ENCODE peak calls at places on chromosomes 4 and X, in four cellular contexts. H is activated T-cell treated with anti-CD3 and anti-CD28 coated beads, Interleukin-2, amount 50 U/mL, for 48 hours; B is Calu3; Q is T-helper 1 cell. R is an unnamed sample.

GRCh38 chr4:121072080-121072835 is at the start of gene NDNF:
- DNase-seq in B (peak; percentile 19), Q (peak; percentile 21), H (peak; percentile 67), R (no peak)

GRCh38 chr4:4383085-4383484 is 3.8 kb upstream of the NSG1 start:
- DNase-seq in Q (no peak), H (no peak), B (no peak), R (no peak)

GRCh38 chrX:133290076-133290475 is 71.9 kb upstream of the TFDP3 start:
- DNase-seq in Q (no peak), H (no peak), B (no peak), R (no peak)

GRCh38 chr4:148214529-148215166 is 227.6 kb downstream of the NR3C2 start:
- DNase-seq in H (no peak), B (no peak), Q (no peak), R (no peak)

GRCh38 chrX:63930140-63930539 is 145.1 kb upstream of the ARHGEF9 start:
- DNase-seq in B (no peak), Q (no peak), H (no peak), R (no peak)

GRCh38 chrX:357693-358471 is 28.8 kb downstream of the PPP2R3B start:
- DNase-seq in B (no peak), H (peak; percentile 48), Q (peak; percentile 82), R (no peak)

GRCh38 chr4:48436318-48436717 is 46.8 kb upstream of the SLC10A4 start:
- DNase-seq in H (no peak), Q (no peak), B (no peak), R (no peak)

GRCh38 chr4:159413252-159413941 is 310.5 kb downstream of the RAPGEF2 start:
- DNase-seq in Q (no peak), B (no peak), H (no peak), R (no peak)

GRCh38 chr4:140004580-140005314 is 149.2 kb downstream of the MAML3 start:
- DNase-seq in Q (no peak), B (no peak), H (no peak), R (no peak)

GRCh38 chrX:118251251-118251650 is 94.7 kb upstream of the WDR44 start:
- DNase-seq in Q (no peak), B (no peak), H (no peak), R (no peak)

GRCh38 chr4:38284294-38285045 is 324.3 kb downstream of the PTTG2 start:
- DNase-seq in H (no peak), Q (no peak), B (no peak), R (no peak)

GRCh38 chr4:105909699-105910340 is 14.5 kb downstream of the NPNT start:
- DNase-seq in Q (no peak), B (peak; percentile 28), H (no peak), R (no peak)

GRCh38 chr4:109414938-109415337 is 18.7 kb upstream of the SEC24B start:
- DNase-seq in Q (no peak), B (no peak), H (no peak), R (no peak)

GRCh38 chr4:176660561-176660960 is 132.2 kb downstream of the VEGFC start:
- DNase-seq in B (no peak), H (no peak), Q (no peak), R (no peak)

GRCh38 chr4:63296773-63297172 is 1112.5 kb downstream of the TECRL start:
- DNase-seq in H (no peak), Q (no peak), B (no peak), R (no peak)

GRCh38 chr4:128424524-128425195 is 137.0 kb upstream of the PGRMC2 start:
- DNase-seq in B (no peak), H (no peak), Q (no peak), R (no peak)

GRCh38 chrX:119692241-119693031 is 532 bp downstream of the SEPTIN6 start:
- DNase-seq in H (peak; percentile 85), Q (peak; percentile 76), B (peak; percentile 21), R (peak; percentile 69)

GRCh38 chr4:32864713-32865351 is 2144.7 kb downstream of the PCDH7 start:
- DNase-seq in Q (no peak), B (no peak), H (no peak), R (no peak)

GRCh38 chr4:53119685-53120084 is 246.2 kb downstream of the SCFD2 start:
- DNase-seq in Q (no peak), B (no peak), H (no peak), R (no peak)

GRCh38 chrX:12349201-12349600 is 210.9 kb downstream of the FRMPD4 start:
- DNase-seq in Q (no peak), B (no peak), H (no peak), R (no peak)

GRCh38 chr4:185470503-185471195 is 884 bp downstream of the CCDC110 start:
- DNase-seq in H (no peak), Q (peak; percentile 32), B (peak; percentile 18), R (peak; percentile 48)

GRCh38 chr4:156192033-156192432 is 238.4 kb upstream of the CTSO start:
- DNase-seq in H (no peak), B (no peak), Q (no peak), R (no peak)

GRCh38 chr4:67933755-67934154 is 29.5 kb downstream of the TMPRSS11A start:
- DNase-seq in B (no peak), Q (no peak), H (no peak), R (no peak)

GRCh38 chr4:71074452-71075299 is 81.2 kb downstream of the DCK start:
- DNase-seq in Q (no peak), B (no peak), H (no peak), R (no peak)

GRCh38 chr4:15488658-15489470 is 19.2 kb downstream of the CC2D2A start:
- DNase-seq in Q (no peak), H (no peak), B (no peak), R (no peak)

GRCh38 chrX:150693782-150694574 is 782 bp downstream of the MTMR1 start:
- DNase-seq in B (peak; percentile 78), Q (peak; percentile 89), H (peak; percentile 77), R (peak; percentile 52)

GRCh38 chrX:96244955-96245354 is 439.7 kb upstream of the DIAPH2 start:
- DNase-seq in Q (no peak), H (no peak), B (no peak), R (no peak)

GRCh38 chr4:107094332-107094731 is 58.2 kb upstream of the DKK2 start:
- DNase-seq in H (no peak), Q (no peak), B (no peak), R (no peak)

GRCh38 chrX:27236681-27237080 is 226.5 kb downstream of the PPP4R3C start:
- DNase-seq in B (no peak), Q (no peak), H (no peak), R (no peak)

GRCh38 chr4:38678078-38678477 is 14.1 kb downstream of the KLF3 start:
- DNase-seq in H (no peak), Q (no peak), B (no peak), R (no peak)

R was measured in effector CD4-positive, alpha-beta T cell.